ENCODE peak calls at places on chromosomes 12 and 14, in four cellular contexts. P, A, U and F are unnamed samples.

GRCh38 chr12:22687677-22688076 is 62.7 kb downstream of the ETNK1 start:
- DNase-seq in P (peak; percentile 63), A (no peak), U (peak; percentile 38), F (no peak)

GRCh38 chr12:6306151-6306550 is 4.3 kb upstream of the PLEKHG6 start:
- DNase-seq in P (no peak), A (no peak), U (no peak), F (no peak)

GRCh38 chr12:92571169-92571568 is 131.6 kb upstream of the PLEKHG7 start:
- DNase-seq in P (no peak), A (no peak), U (no peak), F (no peak)

GRCh38 chr12:53999596-54000104 is 311 bp upstream of the HOXC9 start:
- DNase-seq in P (peak; percentile 83), A (no peak), U (no peak), F (no peak)

GRCh38 chr12:2070440-2071045 is 17.8 kb downstream of the CACNA1C start:
- DNase-seq in P (no peak), A (no peak), U (no peak), F (no peak)

GRCh38 chr12:24649634-24650033 is 299.3 kb downstream of the BCAT1 start:
- DNase-seq in P (no peak), A (no peak), U (no peak), F (no peak)

GRCh38 chr12:14256139-14256538 is 109.3 kb upstream of the ATF7IP start:
- DNase-seq in P (peak; percentile 21), A (no peak), U (no peak), F (no peak)

GRCh38 chr12:132071837-132072384 is 72.2 kb downstream of the DDX51 start:
- DNase-seq in P (no peak), A (no peak), U (no peak), F (no peak)

GRCh38 chr14:96363751-96364336 is 518 bp downstream of the GSKIP start:
- DNase-seq in P (peak; percentile 61), A (peak; percentile 18), U (no peak), F (peak; percentile 13)

GRCh38 chr14:64800000-64800399 is 79.7 kb downstream of the SPTB start:
- DNase-seq in P (peak; percentile 56), A (no peak), U (no peak), F (peak; percentile 44)

GRCh38 chr12:12278899-12279298 is 12.1 kb upstream of the LRP6 start:
- DNase-seq in P (peak; percentile 35), A (no peak), U (no peak), F (no peak)